ENCODE peak calls at places on chromosomes 16 and 17, in six cellular contexts. X, H, W, E, V and S are unnamed samples.

GRCh38 chr16:77793417-77793816 is 5.1 kb downstream of the VAT1L start:
- DNase-seq in X (no peak), H (no peak), W (no peak), E (no peak), V (no peak), S (no peak)

GRCh38 chr16:66256919-66257318 is 109.6 kb upstream of the CDH5 start:
- DNase-seq in X (no peak), H (no peak), W (no peak), E (no peak), V (no peak), S (no peak)

GRCh38 chr16:29641561-29641960 is 21.5 kb upstream of the SPN start:
- DNase-seq in X (no peak), H (no peak), W (peak; percentile 67), E (no peak), V (no peak), S (no peak)

GRCh38 chr17:82868715-82869131 is 28.9 kb upstream of the ZNF750 start:
- DNase-seq in X (no peak), H (no peak), W (no peak), E (no peak), V (no peak), S (no peak)

GRCh38 chr16:87897563-87898505 is 28.5 kb upstream of the SLC7A5 start:
- DNase-seq in X (no peak), H (no peak), W (no peak), E (no peak), V (no peak), S (no peak)

GRCh38 chr17:2730764-2731353 is 18.6 kb downstream of the CCDC92B start:
- DNase-seq in X (no peak), H (no peak), W (no peak), E (no peak), V (no peak), S (no peak)

GRCh38 chr17:47857551-47858410 is 6.8 kb upstream of the SP6 start:
- DNase-seq in X (no peak), H (no peak), W (peak; percentile 53), E (no peak), V (no peak), S (no peak)

GRCh38 chr16:1143761-1144450 is 9.0 kb upstream of the CACNA1H start:
- DNase-seq in X (no peak), H (no peak), W (no peak), E (no peak), V (no peak), S (no peak)

GRCh38 chr17:35727635-35728034 is 3.8 kb upstream of the RASL10B start:
- DNase-seq in X (no peak), H (no peak), W (no peak), E (no peak), V (no peak), S (no peak)

GRCh38 chr17:77308768-77309726 is 168.3 kb downstream of the SEC14L1 start:
- DNase-seq in X (no peak), H (peak; percentile 97), W (no peak), E (no peak), V (peak; percentile 79), S (no peak)

GRCh38 chr17:31418773-31419350 is 27.4 kb downstream of the RAB11FIP4 start:
- DNase-seq in X (no peak), H (peak; percentile 18), W (no peak), E (no peak), V (no peak), S (no peak)

GRCh38 chr17:1126801-1127550 is 52.8 kb downstream of the ABR start:
- DNase-seq in X (no peak), H (no peak), W (no peak), E (no peak), V (no peak), S (no peak)

GRCh38 chr17:77324227-77324626 is 183.5 kb downstream of the SEC14L1 start:
- DNase-seq in X (no peak), H (no peak), W (no peak), E (no peak), V (no peak), S (no peak)

GRCh38 chr17:34542700-34543336 is 36.6 kb upstream of the TMEM132E start:
- DNase-seq in X (no peak), H (peak; percentile 23), W (peak; percentile 40), E (no peak), V (peak; percentile 4), S (peak; percentile 74)

GRCh38 chr16:26644912-26645543 is 421.7 kb upstream of the C16orf82 start:
- DNase-seq in X (no peak), H (no peak), W (no peak), E (no peak), V (no peak), S (no peak)

GRCh38 chr16:50103764-50104163 is 38.0 kb downstream of the HEATR3 start:
- DNase-seq in X (no peak), H (peak; percentile 53), W (no peak), E (no peak), V (no peak), S (no peak)

GRCh38 chr17:57549996-57550395 is 195.1 kb downstream of the CCDC182 start:
- DNase-seq in X (no peak), H (no peak), W (no peak), E (no peak), V (no peak), S (no peak)

GRCh38 chr16:51153275-51153991 is 2.4 kb upstream of the SALL1 start:
- DNase-seq in X (no peak), H (peak; percentile 49), W (no peak), E (no peak), V (peak; percentile 43), S (no peak)

GRCh38 chr17:21275579-21276339 is 8.8 kb upstream of the MAP2K3 start:
- DNase-seq in X (peak; percentile 84), H (peak; percentile 97), W (peak; percentile 83), E (no peak), V (peak; percentile 72), S (peak; percentile 98)

GRCh38 chr16:80167657-80168056 is 373.1 kb upstream of the DYNLRB2 start:
- DNase-seq in X (no peak), H (no peak), W (no peak), E (no peak), V (no peak), S (no peak)

GRCh38 chr17:58783380-58783779 is 27.7 kb downstream of the PPM1E start:
- DNase-seq in X (peak; percentile 18), H (peak; percentile 6), W (no peak), E (no peak), V (no peak), S (peak; percentile 63)